ENCODE peak calls at places on chromosomes 11 and 22, in seven cellular contexts. One of them, this sample, is unnamed.

GRCh38 chr22:32957093-32957835 is 100.9 kb downstream of the SYN3 start:
- DNase-seq in H1: no peak
- DNase-seq in body of pancreas: no peak
- DNase-seq in ovary: no peak
- DNase-seq in upper lobe of left lung: no peak
- DNase-seq in gastrocnemius medialis: no peak
- DNase-seq in Peyer's patch: no peak
- DNase-seq in this sample: no peak

GRCh38 chr11:57336111-57336666 is 497 bp upstream of the SSRP1 start:
- DNase-seq in H1: no peak
- DNase-seq in gastrocnemius medialis: no peak
- DNase-seq in Peyer's patch: no peak
- DNase-seq in body of pancreas: no peak
- DNase-seq in upper lobe of left lung: no peak
- DNase-seq in ovary: peak
- DNase-seq in this sample: no peak

GRCh38 chr22:17770180-17771077 is 3.8 kb downstream of the BID start:
- DNase-seq in ovary: no peak
- DNase-seq in Peyer's patch: no peak
- DNase-seq in upper lobe of left lung: peak
- DNase-seq in gastrocnemius medialis: peak
- DNase-seq in H1: no peak
- DNase-seq in body of pancreas: peak
- DNase-seq in this sample: no peak

GRCh38 chr11:131108780-131109179 is 192.5 kb upstream of the SNX19 start:
- DNase-seq in gastrocnemius medialis: no peak
- DNase-seq in Peyer's patch: no peak
- DNase-seq in body of pancreas: no peak
- DNase-seq in upper lobe of left lung: no peak
- DNase-seq in H1: no peak
- DNase-seq in ovary: no peak
- DNase-seq in this sample: no peak

GRCh38 chr11:65209711-65210360 is 28.1 kb downstream of the CAPN1 start:
- DNase-seq in body of pancreas: no peak
- DNase-seq in ovary: no peak
- DNase-seq in Peyer's patch: peak
- DNase-seq in H1: no peak
- DNase-seq in upper lobe of left lung: no peak
- DNase-seq in gastrocnemius medialis: no peak
- DNase-seq in this sample: no peak

GRCh38 chr11:61121917-61122316 is 19.6 kb downstream of the CD5 start:
- DNase-seq in Peyer's patch: no peak
- DNase-seq in ovary: no peak
- DNase-seq in gastrocnemius medialis: no peak
- DNase-seq in upper lobe of left lung: no peak
- DNase-seq in body of pancreas: no peak
- DNase-seq in H1: no peak
- DNase-seq in this sample: no peak

GRCh38 chr11:73452726-73453125 is 76.5 kb downstream of the RELT start:
- DNase-seq in ovary: no peak
- DNase-seq in H1: no peak
- DNase-seq in upper lobe of left lung: no peak
- DNase-seq in gastrocnemius medialis: no peak
- DNase-seq in Peyer's patch: no peak
- DNase-seq in body of pancreas: no peak
- DNase-seq in this sample: no peak

GRCh38 chr11:114284914-114285313 is 11.3 kb upstream of the NNMT start:
- DNase-seq in gastrocnemius medialis: no peak
- DNase-seq in upper lobe of left lung: no peak
- DNase-seq in Peyer's patch: no peak
- DNase-seq in H1: no peak
- DNase-seq in ovary: no peak
- DNase-seq in body of pancreas: no peak
- DNase-seq in this sample: no peak

GRCh38 chr22:40310081-40310770 is 36.1 kb upstream of the ADSL start:
- DNase-seq in body of pancreas: no peak
- DNase-seq in upper lobe of left lung: no peak
- DNase-seq in H1: no peak
- DNase-seq in Peyer's patch: no peak
- DNase-seq in ovary: no peak
- DNase-seq in gastrocnemius medialis: no peak
- DNase-seq in this sample: no peak

GRCh38 chr22:49935561-49935960 is 17.1 kb downstream of the CRELD2 start:
- DNase-seq in gastrocnemius medialis: no peak
- DNase-seq in body of pancreas: no peak
- DNase-seq in H1: no peak
- DNase-seq in upper lobe of left lung: no peak
- DNase-seq in Peyer's patch: no peak
- DNase-seq in ovary: no peak
- DNase-seq in this sample: no peak

GRCh38 chr22:28817919-28818859 is 17.8 kb upstream of the XBP1 start:
- DNase-seq in upper lobe of left lung: no peak
- DNase-seq in H1: no peak
- DNase-seq in body of pancreas: peak
- DNase-seq in Peyer's patch: peak
- DNase-seq in ovary: no peak
- DNase-seq in gastrocnemius medialis: no peak
- DNase-seq in this sample: no peak

GRCh38 chr11:1561955-1562354 is 10.1 kb downstream of the DUSP8 start:
- DNase-seq in gastrocnemius medialis: no peak
- DNase-seq in upper lobe of left lung: peak
- DNase-seq in ovary: no peak
- DNase-seq in H1: no peak
- DNase-seq in body of pancreas: no peak
- DNase-seq in Peyer's patch: no peak
- DNase-seq in this sample: no peak

GRCh38 chr22:49685686-49686085 is 142.0 kb downstream of the BRD1 start:
- DNase-seq in H1: no peak
- DNase-seq in gastrocnemius medialis: no peak
- DNase-seq in upper lobe of left lung: peak
- DNase-seq in body of pancreas: no peak
- DNase-seq in Peyer's patch: no peak
- DNase-seq in ovary: no peak
- DNase-seq in this sample: no peak

GRCh38 chr22:48798281-48799226 is 1029.1 kb downstream of the BRD1 start:
- DNase-seq in gastrocnemius medialis: no peak
- DNase-seq in Peyer's patch: no peak
- DNase-seq in upper lobe of left lung: no peak
- DNase-seq in ovary: no peak
- DNase-seq in body of pancreas: no peak
- DNase-seq in H1: no peak
- DNase-seq in this sample: no peak

GRCh38 chr11:60164550-60165075 is 18.3 kb downstream of the MS4A6A start:
- DNase-seq in H1: no peak
- DNase-seq in gastrocnemius medialis: no peak
- DNase-seq in body of pancreas: no peak
- DNase-seq in Peyer's patch: no peak
- DNase-seq in upper lobe of left lung: no peak
- DNase-seq in ovary: no peak
- DNase-seq in this sample: no peak

GRCh38 chr22:50180727-50181521 is 4.8 kb upstream of the TRABD start:
- DNase-seq in gastrocnemius medialis: no peak
- DNase-seq in ovary: peak
- DNase-seq in H1: no peak
- DNase-seq in body of pancreas: peak
- DNase-seq in upper lobe of left lung: peak
- DNase-seq in Peyer's patch: no peak
- DNase-seq in this sample: no peak

GRCh38 chr11:9568854-9569587 is 4.4 kb upstream of the WEE1 start:
- DNase-seq in body of pancreas: peak
- DNase-seq in upper lobe of left lung: no peak
- DNase-seq in ovary: peak
- DNase-seq in H1: no peak
- DNase-seq in Peyer's patch: peak
- DNase-seq in gastrocnemius medialis: peak
- DNase-seq in this sample: peak

GRCh38 chr11:77054018-77054417 is 12.8 kb upstream of the CAPN5 start:
- DNase-seq in Peyer's patch: no peak
- DNase-seq in upper lobe of left lung: no peak
- DNase-seq in ovary: no peak
- DNase-seq in H1: no peak
- DNase-seq in body of pancreas: no peak
- DNase-seq in gastrocnemius medialis: no peak
- DNase-seq in this sample: no peak

DNA sequence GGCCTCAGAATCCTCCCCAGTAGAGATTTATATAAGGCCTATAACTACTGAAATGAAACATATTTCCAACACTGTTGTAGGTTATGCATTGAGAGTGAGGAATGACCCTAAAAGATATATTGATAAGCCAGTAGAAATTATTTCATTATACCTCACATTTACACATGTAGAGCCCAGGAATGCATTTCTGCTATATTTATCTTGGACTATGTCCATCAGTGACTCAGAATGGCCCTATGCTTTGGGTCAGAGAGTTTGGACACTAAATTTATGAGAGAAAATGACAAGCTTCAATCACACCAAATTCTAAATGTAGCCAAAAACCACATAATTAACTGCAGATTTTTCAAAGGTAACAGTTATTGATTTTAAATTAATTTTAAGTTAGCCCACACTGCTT is 761.9 kb downstream of the DLG2 start:
- DNase-seq in upper lobe of left lung: no peak
- DNase-seq in H1: no peak
- DNase-seq in ovary: no peak
- DNase-seq in gastrocnemius medialis: no peak
- DNase-seq in Peyer's patch: no peak
- DNase-seq in body of pancreas: no peak
- DNase-seq in this sample: no peak
- H3K4me3 ChIP-seq in upper lobe of left lung: no peak
- H3K4me3 ChIP-seq in H1: no peak
- H3K4me3 ChIP-seq in ovary: no peak
- H3K4me3 ChIP-seq in gastrocnemius medialis: no peak
- H3K4me3 ChIP-seq in Peyer's patch: no peak
- H3K4me3 ChIP-seq in body of pancreas: no peak
- H3K4me3 ChIP-seq in this sample: no peak

GRCh38 chr22:27108425-27109114 is 451.2 kb downstream of the MIAT start:
- DNase-seq in H1: no peak
- DNase-seq in Peyer's patch: peak
- DNase-seq in body of pancreas: peak
- DNase-seq in gastrocnemius medialis: peak
- DNase-seq in ovary: peak
- DNase-seq in upper lobe of left lung: peak
- DNase-seq in this sample: peak

GRCh38 chr22:27105142-27106025 is 448.0 kb downstream of the MIAT start:
- DNase-seq in Peyer's patch: peak
- DNase-seq in H1: no peak
- DNase-seq in gastrocnemius medialis: peak
- DNase-seq in ovary: peak
- DNase-seq in body of pancreas: peak
- DNase-seq in upper lobe of left lung: no peak
- DNase-seq in this sample: peak

GRCh38 chr22:27110985-27111451 is 453.6 kb downstream of the MIAT start:
- DNase-seq in upper lobe of left lung: no peak
- DNase-seq in body of pancreas: no peak
- DNase-seq in H1: no peak
- DNase-seq in Peyer's patch: no peak
- DNase-seq in ovary: no peak
- DNase-seq in gastrocnemius medialis: no peak
- DNase-seq in this sample: no peak

GRCh38 chr22:27107824-27108223 is 450.4 kb downstream of the MIAT start:
- DNase-seq in H1: no peak
- DNase-seq in gastrocnemius medialis: peak
- DNase-seq in upper lobe of left lung: no peak
- DNase-seq in ovary: peak
- DNase-seq in body of pancreas: peak
- DNase-seq in Peyer's patch: peak
- DNase-seq in this sample: peak

DNA sequence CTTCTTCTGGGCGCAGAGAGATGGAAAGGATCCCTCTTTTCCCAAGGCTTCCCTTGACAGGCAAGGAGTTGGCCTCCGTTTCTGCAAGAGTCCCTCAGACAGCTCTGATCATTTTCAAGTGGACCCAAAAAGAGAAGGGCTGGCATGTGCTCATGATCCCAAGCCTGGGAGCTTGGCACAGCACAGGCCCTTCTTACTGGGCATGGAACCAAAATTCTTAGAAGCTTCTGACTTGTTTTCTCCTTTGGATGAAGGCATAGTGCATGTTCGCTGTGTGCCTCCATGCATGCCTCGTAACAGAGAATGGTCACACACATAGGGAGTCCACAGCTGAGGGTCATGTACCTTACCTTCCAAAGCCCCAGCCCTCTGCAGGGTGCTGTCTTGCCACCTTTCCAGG is 449.6 kb downstream of the MIAT start:
- DNase-seq in Peyer's patch: no peak
- DNase-seq in body of pancreas: no peak
- DNase-seq in upper lobe of left lung: no peak
- DNase-seq in H1: no peak
- DNase-seq in ovary: no peak
- DNase-seq in gastrocnemius medialis: no peak
- DNase-seq in this sample: no peak
- TF ChIP-seq POLR2A in Peyer's patch: no peak
- TF ChIP-seq POLR2A in body of pancreas: no peak
- TF ChIP-seq POLR2A in upper lobe of left lung: no peak
- TF ChIP-seq POLR2A in H1: no peak
- TF ChIP-seq POLR2A in ovary: no peak
- TF ChIP-seq POLR2A in gastrocnemius medialis: no peak
- TF ChIP-seq POLR2A in this sample: no peak

DNA sequence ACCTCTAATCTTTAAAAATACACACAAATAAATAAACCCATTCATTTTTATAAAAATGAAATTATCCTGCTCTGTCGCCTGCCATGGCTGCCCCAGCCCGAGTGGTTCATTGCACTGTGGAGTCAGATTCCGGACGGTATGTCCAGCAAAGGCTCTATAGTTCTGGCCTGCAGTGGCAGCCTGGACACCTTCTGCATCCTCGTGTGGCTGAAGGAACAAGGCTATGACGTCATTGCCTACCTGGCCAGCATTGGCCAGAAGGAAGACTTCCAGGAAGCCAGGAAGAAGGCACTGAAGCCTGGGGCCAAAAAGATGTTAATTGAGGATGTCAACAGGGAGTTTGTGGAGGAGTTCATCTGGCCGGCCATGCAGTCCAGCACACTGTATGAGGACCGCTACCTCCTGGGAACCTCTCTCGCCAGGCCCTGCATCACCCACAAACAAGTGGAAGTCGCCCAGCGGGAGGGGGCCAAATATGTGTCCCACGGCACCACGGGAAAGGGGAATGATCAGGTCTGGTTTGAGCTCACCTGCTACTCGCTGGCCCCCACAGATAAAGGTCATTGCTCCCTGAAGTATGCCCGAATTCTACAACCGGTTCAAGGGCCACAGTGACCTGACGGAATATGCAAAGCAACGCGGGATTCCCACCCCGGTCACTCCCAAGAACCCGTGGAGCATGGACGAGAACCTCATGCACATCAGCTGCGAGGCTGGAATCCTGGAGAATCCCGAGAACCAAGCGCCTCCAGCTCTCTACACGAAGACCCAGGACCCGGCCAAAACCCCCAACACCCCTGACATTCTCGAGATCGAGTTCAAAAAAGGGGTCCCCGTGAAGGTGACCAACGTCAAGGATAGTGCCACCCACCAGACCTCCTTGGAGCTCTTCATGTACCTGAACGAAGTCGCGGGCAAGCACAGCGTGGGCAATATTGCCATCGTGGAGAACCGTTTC is 158.2 kb upstream of the GUCY1A2 start:
- DNase-seq in ovary: no peak
- DNase-seq in upper lobe of left lung: no peak
- DNase-seq in Peyer's patch: no peak
- DNase-seq in gastrocnemius medialis: no peak
- DNase-seq in H1: no peak
- DNase-seq in body of pancreas: no peak
- DNase-seq in this sample: no peak
- H3K4me3 ChIP-seq in ovary: no peak
- H3K4me3 ChIP-seq in upper lobe of left lung: no peak
- H3K4me3 ChIP-seq in Peyer's patch: no peak
- H3K4me3 ChIP-seq in gastrocnemius medialis: no peak
- H3K4me3 ChIP-seq in H1: no peak
- H3K4me3 ChIP-seq in body of pancreas: no peak
- H3K4me3 ChIP-seq in this sample: no peak

GRCh38 chr11:74696932-74697687 is 34.1 kb downstream of the CHRDL2 start:
- DNase-seq in upper lobe of left lung: no peak
- DNase-seq in H1: no peak
- DNase-seq in Peyer's patch: peak
- DNase-seq in gastrocnemius medialis: peak
- DNase-seq in body of pancreas: peak
- DNase-seq in ovary: peak
- DNase-seq in this sample: peak
- TF ChIP-seq POLR2A in upper lobe of left lung: no peak
- TF ChIP-seq POLR2A in H1: no peak
- TF ChIP-seq POLR2A in Peyer's patch: no peak
- TF ChIP-seq POLR2A in gastrocnemius medialis: no peak
- TF ChIP-seq POLR2A in body of pancreas: peak
- TF ChIP-seq POLR2A in ovary: peak
- TF ChIP-seq POLR2A in this sample: no peak